ENCODE peak calls at places on chromosome 6, in six cellular contexts. Y is Panc1, U is HCT116, K is upper lobe of left lung, G is HepG2, Q is K562. W is an unnamed sample.

GRCh38 chr6:157069585-157069984 is 253.7 kb downstream of the TMEM242 start:
- ATAC-seq in Y (no peak), U (no peak), K (no peak), G (no peak), Q (no peak), W (no peak)

GRCh38 chr6:19837511-19838441 is 606 bp downstream of the ID4 start:
- ATAC-seq in Y (peak; percentile 16), U (peak; percentile 63), K (peak; percentile 55), G (peak; percentile 81), Q (no peak), W (peak; percentile 19)

GRCh38 chr6:163347021-163347446 is 67.5 kb upstream of the QKI start:
- ATAC-seq in Y (no peak), U (peak; percentile 67), K (no peak), G (no peak), Q (peak; percentile 65), W (no peak)

GRCh38 chr6:148538251-148539190 is 195.9 kb downstream of the SASH1 start:
- ATAC-seq in Y (no peak), U (no peak), K (no peak), G (peak; percentile 49), Q (no peak), W (no peak)

GRCh38 chr6:49453221-49453620 is 9.8 kb downstream of the MMUT start:
- ATAC-seq in Y (no peak), U (no peak), K (no peak), G (peak; percentile 60), Q (peak; percentile 72), W (no peak)

GRCh38 chr6:23547851-23548250 is 578.2 kb upstream of the NRSN1 start:
- ATAC-seq in Y (no peak), U (peak; percentile 50), K (no peak), G (peak; percentile 91), Q (no peak), W (no peak)

GRCh38 chr6:21856096-21856825 is 262.7 kb downstream of the SOX4 start:
- ATAC-seq in Y (no peak), U (no peak), K (peak; percentile 83), G (no peak), Q (no peak), W (peak; percentile 36)

GRCh38 chr6:122289721-122290501 is 109.5 kb upstream of the HSF2 start:
- ATAC-seq in Y (no peak), U (peak; percentile 44), K (no peak), G (no peak), Q (no peak), W (no peak)

GRCh38 chr6:21166754-21167153 is 426.8 kb upstream of the SOX4 start:
- ATAC-seq in Y (no peak), U (no peak), K (no peak), G (no peak), Q (no peak), W (no peak)

GRCh38 chr6:6616670-6617069 is 28.1 kb downstream of the LY86 start:
- ATAC-seq in Y (no peak), U (no peak), K (no peak), G (no peak), Q (no peak), W (no peak)

GRCh38 chr6:30009113-30009512 is 52.0 kb upstream of the POLR1H start:
- ATAC-seq in Y (no peak), U (no peak), K (no peak), G (no peak), Q (no peak), W (no peak)

GRCh38 chr6:167329014-167329413 is 4.1 kb downstream of the TTLL2 start:
- ATAC-seq in Y (no peak), U (no peak), K (no peak), G (no peak), Q (peak; percentile 42), W (no peak)

GRCh38 chr6:9140181-9140580 is 704.8 kb upstream of the SLC35B3 start:
- ATAC-seq in Y (peak; percentile 92), U (peak; percentile 38), K (peak; percentile 41), G (no peak), Q (no peak), W (no peak)

GRCh38 chr6:72741083-72741482 is 119.2 kb downstream of the KCNQ5 start:
- ATAC-seq in Y (no peak), U (no peak), K (no peak), G (no peak), Q (no peak), W (no peak)

GRCh38 chr6:43383021-43383667 is 13.7 kb upstream of the ZNF318 start:
- ATAC-seq in Y (no peak), U (no peak), K (no peak), G (no peak), Q (no peak), W (no peak)

GRCh38 chr6:46990031-46990644 is 52.0 kb downstream of the ADGRF1 start:
- ATAC-seq in Y (peak; percentile 69), U (no peak), K (peak; percentile 20), G (no peak), Q (no peak), W (peak; percentile 46)

GRCh38 chr6:55198708-55199107 is 24.4 kb downstream of the HCRTR2 start:
- ATAC-seq in Y (no peak), U (no peak), K (no peak), G (no peak), Q (no peak), W (no peak)

GRCh38 chr6:74410630-74411029 is 714.6 kb downstream of the CD109 start:
- ATAC-seq in Y (no peak), U (no peak), K (no peak), G (no peak), Q (no peak), W (no peak)

GRCh38 chr6:79872303-79872702 is 75.0 kb downstream of the ELOVL4 start:
- ATAC-seq in Y (no peak), U (no peak), K (no peak), G (no peak), Q (no peak), W (no peak)

GRCh38 chr6:74596586-74596985 is 609.3 kb downstream of the COL12A1 start:
- ATAC-seq in Y (no peak), U (no peak), K (no peak), G (no peak), Q (no peak), W (no peak)

GRCh38 chr6:135360222-135360621 is 137.3 kb downstream of the AHI1 start:
- ATAC-seq in Y (no peak), U (no peak), K (no peak), G (no peak), Q (no peak), W (no peak)

GRCh38 chr6:135362124-135362523 is 135.4 kb downstream of the AHI1 start:
- ATAC-seq in Y (no peak), U (no peak), K (no peak), G (no peak), Q (no peak), W (no peak)

GRCh38 chr6:135358907-135359459 is 138.6 kb downstream of the AHI1 start:
- ATAC-seq in Y (no peak), U (no peak), K (no peak), G (no peak), Q (no peak), W (no peak)

GRCh38 chr6:135354407-135354806 is 143.1 kb downstream of the AHI1 start:
- ATAC-seq in Y (no peak), U (no peak), K (no peak), G (no peak), Q (no peak), W (no peak)

DNA sequence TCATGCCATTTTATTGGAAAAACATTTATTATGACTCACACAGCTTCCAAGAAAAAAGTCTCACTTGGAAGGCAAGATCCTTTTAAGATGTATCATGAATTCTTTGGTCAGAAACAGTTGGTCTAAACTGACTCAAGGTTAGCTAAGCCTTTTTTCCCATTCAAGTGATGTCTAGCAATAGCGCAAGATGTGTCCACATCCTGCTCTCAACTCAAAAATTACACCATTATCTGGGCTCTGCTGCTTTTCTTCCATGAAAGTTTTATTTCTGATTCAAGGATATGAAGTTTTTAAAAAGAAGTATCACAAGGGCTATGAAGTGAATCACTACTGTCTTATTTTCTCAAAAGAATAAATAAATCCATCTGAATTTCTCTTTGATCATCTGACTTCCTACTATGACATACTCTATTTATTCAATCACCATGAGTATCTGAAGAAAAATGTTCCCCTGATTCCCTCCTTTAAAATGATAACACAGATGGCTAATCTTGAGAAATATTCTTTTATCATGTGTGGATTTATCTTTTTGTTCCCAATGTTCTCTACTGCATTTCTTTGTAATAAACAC is 139.2 kb downstream of the AHI1 start:
- ATAC-seq in Y (no peak), U (no peak), K (no peak), G (no peak), Q (peak; percentile 70), W (no peak)
- TF ChIP-seq POLR2AphosphoS5 in Y (no peak), U (no peak), K (no peak), G (no peak), Q (no peak), W (no peak)

DNA sequence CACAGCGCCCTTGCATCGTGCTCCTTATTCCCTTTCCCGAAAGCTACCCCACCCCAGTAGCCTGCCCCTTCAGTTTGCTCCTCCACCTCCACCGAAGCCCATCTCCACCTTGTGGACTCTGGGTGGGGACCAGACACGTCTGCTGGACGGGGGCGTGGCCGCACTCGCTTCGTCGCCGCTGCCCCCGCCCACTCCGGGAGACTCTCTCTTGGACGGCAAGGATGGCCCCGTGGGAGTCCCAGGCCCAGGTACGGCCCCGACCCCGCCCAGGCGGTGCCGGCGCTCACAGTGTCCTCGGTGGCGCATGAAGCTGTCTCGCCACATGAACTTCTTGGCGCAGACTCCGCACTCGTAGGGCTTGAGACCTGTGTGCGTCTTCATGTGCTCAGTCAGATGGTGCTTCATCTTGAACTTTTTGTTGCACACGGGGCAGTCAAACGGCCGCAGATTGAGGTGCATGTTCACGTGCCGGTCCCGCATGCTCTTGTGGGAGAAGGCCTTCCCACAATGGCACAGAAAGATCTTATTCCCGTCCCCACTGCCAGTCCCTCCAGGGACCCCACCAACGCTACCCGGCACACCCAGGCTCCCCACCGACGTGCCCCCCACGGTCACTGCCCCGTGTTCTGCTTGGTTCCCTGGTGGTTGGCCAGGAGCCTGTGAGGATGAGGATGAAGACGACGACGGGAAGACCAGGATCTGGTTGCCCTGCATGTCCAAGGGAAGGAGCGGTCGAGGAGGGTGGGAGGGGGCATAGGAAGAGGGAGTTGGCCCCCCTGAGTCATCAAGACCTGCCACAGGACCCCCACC is 1.3 kb upstream of the TAPBP start:
- ATAC-seq in Y (peak; percentile 60), U (peak; percentile 34), K (peak; percentile 2), G (no peak), Q (peak; percentile 62), W (no peak)
- TF ChIP-seq POLR2AphosphoS5 in Y (no peak), U (peak; percentile 72), K (no peak), G (no peak), Q (no peak), W (no peak)

GRCh38 chr6:106258726-106259125 is 66.8 kb downstream of the ATG5 start:
- ATAC-seq in Y (no peak), U (no peak), K (no peak), G (no peak), Q (no peak), W (no peak)

GRCh38 chr6:106254636-106255035 is 70.9 kb downstream of the ATG5 start:
- ATAC-seq in Y (no peak), U (no peak), K (peak; percentile 29), G (no peak), Q (no peak), W (no peak)

GRCh38 chr6:106256201-106256968 is 69.2 kb downstream of the ATG5 start:
- ATAC-seq in Y (no peak), U (no peak), K (no peak), G (no peak), Q (peak; percentile 45), W (no peak)

GRCh38 chr6:106255306-106255705 is 70.3 kb downstream of the ATG5 start:
- ATAC-seq in Y (no peak), U (no peak), K (no peak), G (no peak), Q (no peak), W (no peak)

GRCh38 chr6:106257195-106257594 is 68.4 kb downstream of the ATG5 start:
- ATAC-seq in Y (no peak), U (peak; percentile 42), K (no peak), G (no peak), Q (no peak), W (no peak)
- TF ChIP-seq POLR2AphosphoS5 in Y (no peak), U (no peak), K (no peak), G (no peak), Q (no peak), W (no peak)

GRCh38 chr6:138476116-138476515 is 23.2 kb downstream of the NHSL1 start:
- ATAC-seq in Y (no peak), U (no peak), K (no peak), G (no peak), Q (no peak), W (no peak)
- TF ChIP-seq POLR2AphosphoS5 in Y (no peak), U (no peak), K (no peak), G (no peak), Q (no peak), W (no peak)